ENCODE peak calls at places on chromosomes 4 and X, in nine cellular contexts. H is neuronal stem cell; D is mammary epithelial cell; L is A549; G is RWPE2; A is KG1; E is GM13977; Z is H9; B is activated naive CD8-positive, alpha-beta T cell treated with anti-CD3 and anti-CD28 coated beads, Interleukin-2, amount 50 U/mL, for 24 hours. J is an unnamed sample.

GRCh38 chr4:153393397-153393796 is 48.9 kb downstream of the MND1 start:
- DNase-seq in Z (no peak), B (no peak), G (no peak), H (no peak), L (no peak), A (no peak), E (no peak), D (no peak), J (no peak)

GRCh38 chr4:185304541-185304940 is 91.2 kb downstream of the LRP2BP start:
- DNase-seq in G (no peak), B (no peak), L (no peak), D (no peak), H (no peak), A (no peak), E (no peak), Z (no peak), J (no peak)

GRCh38 chrX:65601126-65601525 is 66.3 kb upstream of the MSN start:
- DNase-seq in D (no peak), L (no peak), Z (no peak), G (no peak), A (no peak), B (no peak), H (no peak), E (no peak), J (no peak)

GRCh38 chrX:118325453-118325852 is 20.5 kb upstream of the WDR44 start:
- DNase-seq in G (no peak), H (no peak), A (no peak), D (no peak), B (no peak), Z (no peak), E (no peak), L (no peak), J (peak)

GRCh38 chrX:56233682-56234081 is 1.5 kb downstream of the KLF8 start:
- DNase-seq in H (no peak), L (no peak), B (peak), D (peak), G (no peak), E (peak), Z (peak), A (no peak), J (peak)

GRCh38 chr4:85455942-85456341 is 19.0 kb upstream of the ARHGAP24 start:
- DNase-seq in L (no peak), Z (no peak), G (no peak), B (no peak), E (no peak), H (no peak), A (no peak), D (no peak), J (no peak)

GRCh38 chrX:12614266-12614665 is 176.9 kb upstream of the PRPS2 start:
- DNase-seq in H (no peak), E (no peak), A (no peak), L (no peak), Z (no peak), B (no peak), G (no peak), D (peak), J (no peak)

GRCh38 chr4:149166365-149166764 is 649.3 kb downstream of the IQCM start:
- DNase-seq in B (no peak), D (no peak), E (no peak), H (no peak), L (no peak), A (no peak), Z (no peak), G (no peak), J (no peak)

GRCh38 chr4:40630335-40631021 is 814 bp upstream of the RBM47 start:
- DNase-seq in Z (peak), G (peak), B (peak), H (no peak), A (no peak), E (peak), D (no peak), L (peak), J (peak)

J was measured in H7.